ENCODE peak calls at places on chromosomes 13 and 19, in six cellular contexts. F is left ventricle myocardium inferior; J is CD4-positive, alpha-beta T cell; B is iPS DF 6.9; C is BE2C; S is ovary. T is an unnamed sample.
A peak's percentile ranks its signal among the peaks of the same experiment; 100 is the strongest.

GRCh38 chr19:47471733-47472457 is at the start of gene SLC8A2:
- DNase-seq in S (peak; percentile 58), B (no peak), J (peak; percentile 50), C (peak; percentile 85), F (peak; percentile 63), T (peak; percentile 61)

GRCh38 chr13:27857271-27857670 is 62.5 kb upstream of the PDX1 start:
- DNase-seq in C (no peak), B (no peak), J (no peak), S (no peak), F (no peak), T (no peak)

GRCh38 chr13:78192721-78193120 is 274.1 kb upstream of the EDNRB start:
- DNase-seq in J (no peak), C (no peak), S (no peak), F (no peak), B (no peak), T (no peak)

GRCh38 chr19:47740866-47741519 is 4.4 kb upstream of the NOP53 start:
- DNase-seq in C (no peak), J (no peak), F (no peak), B (no peak), S (peak; percentile 40), T (no peak)

GRCh38 chr13:31200636-31200970 is 828 bp downstream of the B3GLCT start:
- DNase-seq in F (peak; percentile 40), J (peak; percentile 27), B (no peak), S (peak; percentile 39), C (peak; percentile 76), T (no peak)

GRCh38 chr19:7869453-7869909 is 4.7 kb downstream of the PRR36 start:
- DNase-seq in C (no peak), J (peak; percentile 74), F (peak; percentile 49), B (no peak), S (peak; percentile 81), T (peak; percentile 90)

GRCh38 chr19:19405919-19406877 is 723 bp downstream of the GATAD2A start:
- DNase-seq in J (no peak), B (no peak), F (peak; percentile 59), S (peak; percentile 56), C (peak; percentile 67), T (peak; percentile 45)

GRCh38 chr13:27605610-27606200 is 14.6 kb downstream of the LNX2 start:
- DNase-seq in B (no peak), S (no peak), C (no peak), F (no peak), J (no peak), T (no peak)

GRCh38 chr13:106573279-106573831 is 5.4 kb upstream of the ARGLU1 start:
- DNase-seq in C (no peak), B (no peak), J (no peak), F (no peak), S (peak; percentile 65), T (no peak)

GRCh38 chr13:94842901-94843300 is 130.6 kb upstream of the SOX21 start:
- DNase-seq in J (no peak), F (no peak), B (no peak), C (no peak), S (no peak), T (no peak)

GRCh38 chr13:47598340-47598911 is 402.6 kb downstream of the SUCLA2 start:
- DNase-seq in B (no peak), J (no peak), C (no peak), S (no peak), F (no peak), T (no peak)

GRCh38 chr13:113298001-113298945 is 1.2 kb downstream of the LAMP1 start:
- DNase-seq in C (no peak), F (no peak), S (no peak), J (no peak), B (no peak), T (no peak)

GRCh38 chr19:30444686-30445232 is 72.6 kb downstream of the ZNF536 start:
- DNase-seq in F (no peak), S (no peak), C (no peak), B (no peak), J (no peak), T (no peak)

GRCh38 chr19:30442715-30443114 is 70.5 kb downstream of the ZNF536 start:
- DNase-seq in F (no peak), J (no peak), S (no peak), B (no peak), C (no peak), T (no peak)

GRCh38 chr19:30444253-30444671 is 72.1 kb downstream of the ZNF536 start:
- DNase-seq in F (no peak), S (no peak), J (no peak), C (no peak), B (no peak), T (no peak)

GRCh38 chr19:30445385-30445784 is 73.2 kb downstream of the ZNF536 start:
- DNase-seq in C (no peak), S (no peak), F (no peak), B (no peak), J (no peak), T (no peak)

GRCh38 chr19:30443531-30444252 is 71.5 kb downstream of the ZNF536 start:
- DNase-seq in C (no peak), J (no peak), F (no peak), B (no peak), S (no peak), T (no peak)
- H3K9me3 ChIP-seq in C (no peaks in the 10 kb centered on the region), J (no peaks in the 10 kb centered on the region), F (no peaks in the 10 kb centered on the region), B (no peaks in the 10 kb centered on the region), S (no peaks in the 10 kb centered on the region), T (no peaks in the 10 kb centered on the region)

GRCh38 chr13:99698010-99698815 is 196.9 kb downstream of the TM9SF2 start:
- DNase-seq in F (no peak), C (no peak), S (no peak), J (no peak), B (no peak), T (no peak)
- H3K9me3 ChIP-seq in F (no peaks in the 10 kb centered on the region), C (no peaks in the 10 kb centered on the region), S (no peaks in the 10 kb centered on the region), J (no peaks in the 10 kb centered on the region), B (no peaks in the 10 kb centered on the region), T (no peaks in the 10 kb centered on the region)

DNA sequence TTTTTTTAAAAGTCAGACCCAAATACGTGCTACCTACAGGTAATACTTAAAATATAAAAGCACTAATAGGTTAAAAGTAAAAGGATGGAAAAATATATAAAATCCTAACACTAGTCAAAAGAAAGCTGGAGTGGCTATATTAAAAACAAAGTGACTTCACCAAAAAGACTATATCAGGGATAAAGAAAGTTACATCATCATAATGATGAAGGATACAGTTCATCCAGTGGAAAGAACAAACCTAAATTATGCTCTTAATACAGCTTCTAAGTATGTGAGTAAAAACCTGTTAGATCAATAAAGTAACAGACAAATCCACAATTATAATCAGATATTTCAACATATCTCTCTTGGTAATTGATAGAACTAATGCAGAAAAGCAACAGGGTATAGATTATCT is 1.1 kb upstream of the ZNF780B start:
- DNase-seq in F (no peak), B (no peak), J (no peak), C (no peak), S (no peak), T (no peak)
- H3K9me3 ChIP-seq in F (peaks cover 41% of the 10 kb centered on the region), B (no peaks in the 10 kb centered on the region), J (peaks cover 14% of the 10 kb centered on the region), C (no peaks in the 10 kb centered on the region), S (no peaks in the 10 kb centered on the region), T (peaks cover 9% of the 10 kb centered on the region)

GRCh38 chr19:53147645-53148044 is 11.2 kb downstream of the ZNF347 start:
- DNase-seq in S (no peak), J (no peak), C (no peak), B (no peak), F (no peak), T (no peak)
- H3K9me3 ChIP-seq in S (peaks cover 5% of the 10 kb centered on the region), J (peaks cover 73% of the 10 kb centered on the region), C (no peaks in the 10 kb centered on the region), B (no peaks in the 10 kb centered on the region), F (peaks cover 92% of the 10 kb centered on the region), T (no peaks in the 10 kb centered on the region)

DNA sequence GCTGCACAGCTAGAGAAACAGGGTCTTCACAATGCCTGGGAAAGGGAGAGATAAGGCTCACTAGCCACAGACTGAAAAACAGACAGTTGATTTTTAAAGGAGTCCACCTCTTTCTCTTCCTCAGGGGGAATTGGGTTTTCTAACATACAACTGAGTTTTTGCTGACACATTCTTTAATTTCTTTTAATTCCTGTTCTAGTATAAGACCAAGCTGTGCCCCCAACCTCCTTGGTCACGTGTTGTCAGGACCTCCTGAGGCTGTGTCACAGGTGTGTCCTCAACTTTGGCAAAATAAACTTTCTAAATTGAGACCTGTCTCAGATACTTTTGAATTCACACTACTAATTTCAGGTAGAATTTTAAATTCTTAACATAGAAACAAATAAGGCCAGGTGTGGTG is 12.1 kb upstream of the ZNF492 start:
- DNase-seq in S (no peak), B (no peak), J (no peak), F (no peak), C (no peak), T (no peak)
- H3K9me3 ChIP-seq in S (no peaks in the 10 kb centered on the region), B (peaks cover 30% of the 10 kb centered on the region), J (peaks cover 4% of the 10 kb centered on the region), F (no peaks in the 10 kb centered on the region), C (no peaks in the 10 kb centered on the region), T (no peaks in the 10 kb centered on the region)

GRCh38 chr13:97538193-97538592 is 104.2 kb downstream of the RAP2A start:
- DNase-seq in S (no peak), J (no peak), F (no peak), B (no peak), C (no peak), T (no peak)

GRCh38 chr13:97537110-97537509 is 103.1 kb downstream of the RAP2A start:
- DNase-seq in S (no peak), F (no peak), C (no peak), B (no peak), J (no peak), T (no peak)

GRCh38 chr13:97539651-97540230 is 105.8 kb downstream of the RAP2A start:
- DNase-seq in B (no peak), C (no peak), S (no peak), F (no peak), J (no peak), T (no peak)

GRCh38 chr13:97540696-97541095 is 106.7 kb downstream of the RAP2A start:
- DNase-seq in S (no peak), F (no peak), J (no peak), C (no peak), B (no peak), T (no peak)

GRCh38 chr13:97535619-97536018 is 101.7 kb downstream of the RAP2A start:
- DNase-seq in S (no peak), C (no peak), B (no peak), J (no peak), F (no peak), T (no peak)
- H3K9me3 ChIP-seq in S (no peaks in the 10 kb centered on the region), C (no peaks in the 10 kb centered on the region), B (no peaks in the 10 kb centered on the region), J (no peaks in the 10 kb centered on the region), F (no peaks in the 10 kb centered on the region), T (no peaks in the 10 kb centered on the region)

DNA sequence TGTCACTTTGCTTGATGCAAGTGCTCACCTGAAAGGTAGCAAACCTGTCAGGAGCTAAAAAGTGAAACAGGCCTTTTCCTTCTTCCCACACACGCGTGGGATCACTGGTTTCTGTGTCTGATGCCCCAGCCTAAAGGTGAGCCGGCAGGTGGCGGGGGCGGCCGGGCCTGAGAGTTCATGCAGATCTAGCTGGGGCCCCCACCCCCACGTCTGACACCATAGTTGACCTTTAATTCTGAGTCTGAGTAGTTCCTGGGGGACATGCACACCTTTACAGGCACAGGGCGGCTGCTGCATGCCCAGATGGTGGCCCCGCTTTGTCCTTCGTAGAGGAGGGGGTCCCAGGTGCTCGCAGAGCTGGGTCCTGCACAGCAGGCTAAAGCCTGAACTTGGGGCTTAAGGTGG is 345.3 kb downstream of the TEX29 start:
- DNase-seq in J (no peak), B (no peak), S (no peak), C (no peak), F (no peak), T (no peak)
- H3K9me3 ChIP-seq in J (no peaks in the 10 kb centered on the region), B (no peaks in the 10 kb centered on the region), S (no peaks in the 10 kb centered on the region), C (no peaks in the 10 kb centered on the region), F (no peaks in the 10 kb centered on the region), T (no peaks in the 10 kb centered on the region)